ENCODE peak calls at places on chromosomes 11 and 22, in four cellular contexts. X is K562, U is body of pancreas, O is fibroblast of lung. Q is an unnamed sample.

GRCh38 chr22:24474649-24475048 is 20.5 kb upstream of the UPB1 start:
- DNase-seq in X (no peak), O (peak), U (no peak), Q (no peak)

GRCh38 chr22:19275919-19276600 is 15.5 kb downstream of the CLTCL1 start:
- DNase-seq in O (no peak), U (no peak), X (peak), Q (no peak)

GRCh38 chr11:68677432-68677831 is 6.9 kb upstream of the GAL start:
- DNase-seq in O (peak), X (peak), U (no peak), Q (peak)

GRCh38 chr11:93908689-93909088 is 58.3 kb upstream of the VSTM5 start:
- DNase-seq in O (peak), X (no peak), U (no peak), Q (peak)

GRCh38 chr11:35250192-35250591 is 111.2 kb downstream of the CD44 start:
- DNase-seq in X (no peak), U (no peak), O (no peak), Q (no peak)

GRCh38 chr11:10674991-10675440 is 18.5 kb downstream of the IRAG1 start:
- DNase-seq in X (no peak), U (no peak), O (no peak), Q (no peak)

GRCh38 chr11:17164361-17165246 is 43.2 kb downstream of the PIK3C2A start:
- DNase-seq in U (no peak), O (no peak), X (no peak), Q (no peak)

GRCh38 chr11:61976420-61976800 is 9.0 kb upstream of the FTH1 start:
- DNase-seq in U (no peak), O (no peak), X (no peak), Q (no peak)

GRCh38 chr11:124041254-124041653 is at the start of gene OR10G7:
- DNase-seq in X (no peak), U (no peak), O (no peak), Q (no peak)

GRCh38 chr11:96123301-96123700 is 199.4 kb upstream of the MTMR2 start:
- DNase-seq in O (no peak), X (no peak), U (no peak), Q (no peak)

GRCh38 chr11:36583667-36584066 is 10.6 kb upstream of the IFTAP start:
- DNase-seq in U (no peak), X (no peak), O (no peak), Q (no peak)

GRCh38 chr11:121105063-121105480 is 4.0 kb downstream of the TECTA start:
- DNase-seq in X (no peak), U (no peak), O (no peak), Q (no peak)

GRCh38 chr11:77147668-77148321 is 19.7 kb downstream of the MYO7A start:
- DNase-seq in X (peak), U (no peak), O (peak), Q (no peak)

GRCh38 chr11:16606784-16607674 is 131.4 kb upstream of the C11orf58 start:
- DNase-seq in U (peak), X (peak), O (peak), Q (no peak)

GRCh38 chr11:93567406-93567819 is 24.2 kb upstream of the SMCO4 start:
- DNase-seq in X (no peak), U (peak), O (peak), Q (no peak)

GRCh38 chr11:84720706-84721402 is 906.3 kb downstream of the DLG2 start:
- DNase-seq in U (peak), X (no peak), O (peak), Q (no peak)

GRCh38 chr22:49664891-49665290 is 162.8 kb downstream of the BRD1 start:
- DNase-seq in O (no peak), U (no peak), X (no peak), Q (no peak)

GRCh38 chr11:113875414-113876073 is at the start of gene USP28:
- DNase-seq in X (peak), O (peak), U (peak), Q (peak)

GRCh38 chr22:32534252-32535215 is 59.9 kb downstream of the FBXO7 start:
- DNase-seq in O (peak), X (no peak), U (peak), Q (no peak)

GRCh38 chr11:69138265-69138664 is 17.5 kb upstream of the SMIM38 start:
- DNase-seq in X (no peak), U (no peak), O (peak), Q (no peak)

GRCh38 chr11:107648247-107648646 is 57.3 kb downstream of the ELMOD1 start:
- DNase-seq in O (no peak), X (no peak), U (no peak), Q (no peak)

GRCh38 chr11:102172127-102172848 is 62.0 kb downstream of the YAP1 start:
- DNase-seq in X (no peak), U (no peak), O (peak), Q (no peak)

GRCh38 chr11:7034019-7034418 is 13.7 kb downstream of the NLRP14 start:
- DNase-seq in O (no peak), X (no peak), U (no peak), Q (no peak)

GRCh38 chr11:77557553-77557952 is 32.2 kb upstream of the AQP11 start:
- DNase-seq in X (no peak), U (no peak), O (peak), Q (no peak)

GRCh38 chr11:18600915-18601569 is 1.5 kb downstream of the MISFA start:
- DNase-seq in X (no peak), U (no peak), O (no peak), Q (no peak)
- H3K27ac ChIP-seq in X (no peak), U (no peak), O (no peak), Q (no peak)

GRCh38 chr11:122360875-122361274 is 244.9 kb upstream of the BLID start:
- DNase-seq in U (no peak), O (no peak), X (no peak), Q (no peak)
- TF ChIP-seq CTCF in U (no peak), O (no peak), X (no peak), Q (peak)

GRCh38 chr11:2096001-2096918 is 42.9 kb downstream of the IGF2 start:
- DNase-seq in U (no peak), X (no peak), O (peak), Q (no peak)
- H3K27ac ChIP-seq in U (peak), X (no peak), O (peak), Q (peak)

GRCh38 chr22:39308614-39309363 is 10.6 kb downstream of the RPL3 start:
- DNase-seq in O (peak), U (no peak), X (no peak), Q (peak)

GRCh38 chr22:39306456-39307361 is 12.7 kb downstream of the RPL3 start:
- DNase-seq in X (peak), O (no peak), U (no peak), Q (no peak)

GRCh38 chr22:39311592-39312400 is 7.6 kb downstream of the RPL3 start:
- DNase-seq in X (no peak), U (no peak), O (no peak), Q (no peak)

GRCh38 chr22:39309881-39310714 is 9.3 kb downstream of the RPL3 start:
- DNase-seq in U (no peak), O (no peak), X (no peak), Q (no peak)

GRCh38 chr22:39309364-39309861 is 10.0 kb downstream of the RPL3 start:
- DNase-seq in O (no peak), U (no peak), X (no peak), Q (no peak)
- TF ChIP-seq CTCF in O (peak), U (no peak), X (peak), Q (peak)

GRCh38 chr11:130738618-130739017 is 177.7 kb downstream of the SNX19 start:
- DNase-seq in U (no peak), X (no peak), O (peak), Q (no peak)
- H3K27ac ChIP-seq in U (no peak), X (no peak), O (peak), Q (no peak)

GRCh38 chr22:22110548-22111266 is 128.1 kb upstream of the TOP3B start:
- DNase-seq in U (peak), X (peak), O (peak), Q (peak)

GRCh38 chr22:22112533-22113294 is 130.1 kb upstream of the TOP3B start:
- DNase-seq in U (no peak), O (no peak), X (no peak), Q (no peak)

GRCh38 chr22:22109693-22110466 is 127.3 kb upstream of the TOP3B start:
- DNase-seq in U (no peak), O (no peak), X (peak), Q (no peak)

GRCh38 chr22:22111983-22112382 is 129.4 kb upstream of the TOP3B start:
- DNase-seq in X (no peak), O (no peak), U (no peak), Q (no peak)

GRCh38 chr22:22111267-22111751 is 128.7 kb upstream of the TOP3B start:
- DNase-seq in O (peak), X (peak), U (no peak), Q (peak)
- TF ChIP-seq CTCF in O (no peak), X (no peak), U (no peak), Q (no peak)

DNA sequence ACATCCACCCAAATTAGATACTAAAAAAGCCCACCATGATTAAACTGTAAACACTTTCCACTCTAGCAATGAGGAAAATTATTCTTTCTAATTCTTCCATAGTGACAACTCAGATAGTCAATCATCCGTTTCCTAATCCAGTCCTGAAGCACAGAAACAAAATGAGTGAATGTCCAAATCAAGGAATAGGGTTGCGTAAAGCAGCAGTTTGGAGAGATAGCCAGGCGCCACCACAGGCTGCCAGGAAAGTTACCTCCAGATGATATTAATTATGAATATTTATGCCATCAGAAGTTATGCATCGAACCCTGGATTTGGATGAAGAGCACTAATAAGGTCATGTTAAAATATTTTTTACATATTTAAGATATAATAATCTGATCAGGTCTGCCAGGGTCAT is 63.2 kb downstream of the ETS1 start:
- DNase-seq in X (no peak), U (no peak), O (no peak), Q (no peak)
- H3K27ac ChIP-seq in X (no peak), U (peak), O (peak), Q (peak)